ENCODE peak calls at places on chromosome 21, in five cellular contexts. D, X, G, K and I are unnamed samples.

GRCh38 chr21:45003331-45004058 is 63.7 kb downstream of the SLX9 start:
- DNase-seq in G (peak; percentile 56), D (no peak), X (peak; percentile 47), K (no peak), I (no peak)

GRCh38 chr21:40043423-40043822 is 176.2 kb downstream of the PCP4 start:
- DNase-seq in G (no peak), K (no peak), D (no peak), X (no peak), I (no peak)

GRCh38 chr21:39020751-39021474 is 162.3 kb downstream of the PSMG1 start:
- DNase-seq in X (no peak), D (no peak), G (no peak), K (no peak), I (no peak)

GRCh38 chr21:40516336-40516735 is 330.6 kb downstream of the DSCAM start:
- DNase-seq in X (no peak), D (peak; percentile 24), K (no peak), G (peak; percentile 23), I (no peak)

GRCh38 chr21:39852021-39852721 is 15.1 kb upstream of the PCP4 start:
- DNase-seq in G (no peak), K (no peak), X (no peak), D (no peak), I (no peak)

GRCh38 chr21:15206514-15206913 is 141.7 kb upstream of the NRIP1 start:
- DNase-seq in D (no peak), K (no peak), G (no peak), X (no peak), I (no peak)

GRCh38 chr21:38979271-38980196 is 173.8 kb downstream of the ETS2 start:
- DNase-seq in X (no peak), K (no peak), D (no peak), G (peak; percentile 33), I (no peak)

GRCh38 chr21:45826733-45827692 is 154.6 kb upstream of the COL6A1 start:
- DNase-seq in D (no peak), K (no peak), G (no peak), X (no peak), I (no peak)

GRCh38 chr21:38311765-38312164 is 55.0 kb downstream of the KCNJ15 start:
- DNase-seq in D (no peak), G (no peak), X (no peak), K (no peak), I (no peak)

GRCh38 chr21:29163381-29164115 is 33.1 kb downstream of the MAP3K7CL start:
- DNase-seq in G (no peak), K (no peak), D (no peak), X (no peak), I (no peak)

GRCh38 chr21:45001134-45002095 is 61.6 kb downstream of the SLX9 start:
- DNase-seq in G (no peak), X (peak; percentile 62), D (no peak), K (no peak), I (peak; percentile 54)

GRCh38 chr21:44399151-44399954 is 45.9 kb downstream of the TRPM2 start:
- DNase-seq in G (no peak), D (no peak), K (no peak), X (peak; percentile 33), I (no peak)

GRCh38 chr21:29077651-29078090 is 4.2 kb upstream of the CCT8 start:
- DNase-seq in K (peak; percentile 59), X (no peak), G (no peak), D (no peak), I (no peak)

GRCh38 chr21:16071082-16071481 is 341.3 kb downstream of the USP25 start:
- DNase-seq in D (no peak), X (peak; percentile 84), K (no peak), G (no peak), I (no peak)

GRCh38 chr21:45323487-45324380 is 36.0 kb upstream of the POFUT2 start:
- DNase-seq in G (no peak), D (no peak), X (peak; percentile 35), K (no peak), I (no peak)

GRCh38 chr21:24514081-24514733 is 1093.1 kb downstream of the MRPL39 start:
- DNase-seq in K (no peak), D (no peak), G (no peak), X (no peak), I (no peak)

GRCh38 chr21:31505975-31506374 is 153.5 kb upstream of the SOD1 start:
- DNase-seq in K (peak; percentile 63), G (no peak), D (no peak), X (peak; percentile 11), I (no peak)

GRCh38 chr21:31514598-31514997 is 144.9 kb upstream of the SOD1 start:
- DNase-seq in X (peak; percentile 87), G (peak; percentile 73), K (no peak), D (peak; percentile 28), I (peak; percentile 34)

GRCh38 chr21:31503939-31504338 is 155.6 kb upstream of the SOD1 start:
- DNase-seq in X (peak; percentile 3), K (no peak), D (no peak), G (no peak), I (no peak)

GRCh38 chr21:31511258-31511657 is 148.2 kb upstream of the SOD1 start:
- DNase-seq in X (no peak), D (no peak), K (no peak), G (no peak), I (no peak)

DNA sequence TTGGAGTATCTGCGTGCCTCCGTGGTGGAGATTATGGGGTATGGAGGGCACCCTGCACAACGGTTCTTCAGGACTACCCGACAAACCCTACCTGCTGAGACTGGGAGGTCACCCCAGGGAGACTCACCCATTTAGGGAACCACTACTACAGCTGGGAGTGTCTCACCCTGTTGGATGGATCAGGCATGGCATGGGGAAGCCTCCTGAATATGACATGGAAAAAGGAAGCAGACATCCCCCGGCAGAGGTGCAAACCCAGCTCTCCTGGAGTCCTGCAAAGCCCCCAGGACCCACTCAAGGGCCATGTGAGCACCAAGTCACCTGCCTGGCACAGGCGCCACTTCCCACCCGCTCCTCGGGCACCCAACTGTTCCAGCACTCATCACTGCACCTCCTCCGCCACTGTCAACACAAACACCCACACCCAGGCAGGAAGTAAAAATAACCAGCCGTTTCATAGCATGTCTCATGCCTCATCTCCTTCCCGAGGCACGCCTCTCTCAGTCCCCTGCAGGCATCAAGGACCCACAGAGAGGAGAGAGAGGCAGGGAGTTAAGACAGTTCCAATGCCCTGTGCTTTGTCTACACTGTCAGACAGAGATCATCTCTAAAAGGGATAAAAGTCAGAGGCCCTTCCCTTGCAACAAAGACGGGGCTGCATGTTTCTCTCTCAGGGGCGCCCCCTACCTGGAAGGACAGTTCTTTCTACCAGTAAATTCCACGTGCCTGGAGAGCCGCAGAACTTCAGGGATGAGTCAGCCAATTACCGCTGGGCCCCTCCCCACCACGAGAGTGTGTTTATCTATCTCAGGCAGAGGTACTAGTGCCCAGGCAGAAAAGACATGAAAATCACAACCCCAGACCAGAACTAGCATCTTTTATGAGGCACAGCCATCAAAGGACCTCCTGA is 150.1 kb upstream of the SOD1 start:
- DNase-seq in X (peak; percentile 49), D (no peak), K (peak; percentile 64), G (peak; percentile 38), I (peak; percentile 66)
- TF ChIP-seq CTCF in X (no peak), D (no peak), K (peak; percentile 86), G (peak; percentile 47), I (peak; percentile 37)

GRCh38 chr21:22575165-22575584 is 1577.0 kb downstream of the NCAM2 start:
- DNase-seq in X (no peak), K (peak; percentile 62), D (no peak), G (peak; percentile 71), I (no peak)
- TF ChIP-seq CTCF in X (no peak), K (peak; percentile 73), D (no peak), G (peak; percentile 75), I (no peak)

DNA sequence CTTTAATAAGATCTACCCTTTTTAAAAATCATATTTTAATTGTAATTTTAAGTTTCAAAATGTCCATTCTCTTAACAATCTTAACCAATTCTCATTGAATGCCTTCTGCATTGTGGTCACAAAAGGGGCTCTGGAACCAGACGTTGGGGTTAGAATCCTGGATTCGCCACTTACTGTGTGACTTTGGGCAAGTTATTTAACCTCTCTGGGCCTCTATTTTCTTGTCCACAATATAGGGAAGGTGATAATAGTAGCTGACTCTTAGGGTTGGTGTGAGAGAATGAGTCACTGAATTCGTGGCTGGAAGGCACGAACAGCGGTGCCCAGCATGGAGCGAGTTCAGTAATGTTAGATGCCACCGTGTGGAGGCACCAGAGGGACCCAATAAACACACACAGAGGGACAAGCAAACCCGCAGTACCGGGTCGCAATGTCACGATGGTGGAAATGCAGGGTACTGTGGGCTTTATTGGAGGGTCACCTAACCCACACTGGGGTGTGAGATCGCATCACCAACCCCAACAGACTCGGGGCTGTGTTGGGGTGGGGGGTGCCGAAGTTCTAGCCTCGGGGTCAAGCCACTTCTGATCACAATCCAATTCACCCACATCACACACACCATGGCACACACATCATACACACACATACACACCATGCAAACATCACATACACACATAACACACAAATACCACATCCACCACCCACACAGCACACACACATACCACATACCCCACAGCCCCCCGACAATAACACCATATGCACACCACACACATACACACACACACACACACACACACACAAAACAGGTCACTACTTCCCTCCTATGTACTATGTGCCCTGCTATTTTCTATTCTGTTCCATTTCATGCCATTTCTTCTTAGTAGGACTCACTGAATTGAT is 27.0 kb upstream of the IFNAR2 start:
- DNase-seq in G (no peak), D (no peak), X (no peak), K (no peak), I (peak; percentile 14)
- TF ChIP-seq CTCF in G (no peak), D (no peak), X (no peak), K (no peak), I (no peak)

GRCh38 chr21:42231761-42232160 is 12.8 kb downstream of the ABCG1 start:
- DNase-seq in G (no peak), D (no peak), X (no peak), K (no peak), I (no peak)

GRCh38 chr21:42234464-42235241 is 15.7 kb downstream of the ABCG1 start:
- DNase-seq in D (no peak), K (peak; percentile 87), X (peak; percentile 85), G (peak; percentile 95), I (peak; percentile 48)

GRCh38 chr21:42232176-42232825 is 13.4 kb downstream of the ABCG1 start:
- DNase-seq in G (no peak), X (no peak), K (peak; percentile 82), D (no peak), I (no peak)

GRCh38 chr21:42234026-42234425 is 15.1 kb downstream of the ABCG1 start:
- DNase-seq in G (peak; percentile 29), D (no peak), X (no peak), K (no peak), I (no peak)

GRCh38 chr21:42233067-42233981 is 14.4 kb downstream of the ABCG1 start:
- DNase-seq in G (no peak), D (peak; percentile 74), X (no peak), K (peak; percentile 97), I (peak; percentile 16)
- TF ChIP-seq CTCF in G (peak; percentile 21), D (peak; percentile 26), X (no peak), K (peak; percentile 64), I (no peak)

DNA sequence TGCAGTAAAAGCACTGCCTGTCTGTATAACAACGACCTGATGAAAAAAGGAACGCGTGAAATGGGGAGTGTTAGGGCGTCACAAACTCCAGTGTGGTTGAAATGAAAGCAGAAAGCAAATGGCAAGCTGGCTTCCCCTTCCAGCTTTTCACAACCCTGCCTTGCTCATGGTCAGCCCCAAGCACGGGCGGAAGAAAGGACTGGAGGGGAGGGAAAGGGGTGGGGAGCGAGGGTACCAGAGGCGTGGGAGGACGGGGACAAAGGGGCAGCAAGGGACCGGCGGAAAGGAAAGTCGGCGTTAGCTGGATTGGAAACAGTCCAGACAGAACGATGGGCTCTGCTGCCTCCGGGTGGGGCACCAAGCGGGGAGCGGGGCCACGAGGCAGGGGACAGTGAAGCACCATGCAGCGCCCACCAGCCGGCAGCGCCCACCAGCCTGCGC is 9.6 kb downstream of the VPS26C start:
- DNase-seq in K (no peak), G (no peak), X (peak; percentile 51), D (no peak), I (peak; percentile 21)
- TF ChIP-seq CTCF in K (no peak), G (peak; percentile 23), X (no peak), D (no peak), I (no peak)